ENCODE peak calls at places on chromosomes 6 and 20, in five cellular contexts. K is heart left ventricle; J is CD8-positive, alpha-beta T cell; Y is GM06990; W is transverse colon. R is an unnamed sample.

GRCh38 chr6:44133003-44133931 is 5.9 kb downstream of the TMEM63B start:
- DNase-seq in K (no peak), J (no peak), Y (no peak), W (peak), R (no peak)

GRCh38 chr20:38134427-38135281 is 30.4 kb downstream of the TGM2 start:
- DNase-seq in K (no peak), J (no peak), Y (no peak), W (no peak), R (no peak)

GRCh38 chr20:55424446-55424845 is 580.9 kb downstream of the CBLN4 start:
- DNase-seq in K (no peak), J (no peak), Y (no peak), W (no peak), R (no peak)

GRCh38 chr20:3898639-3899038 is 9.5 kb downstream of the PANK2 start:
- DNase-seq in K (no peak), J (no peak), Y (no peak), W (no peak), R (no peak)

GRCh38 chr6:5529733-5530132 is 268.4 kb downstream of the FARS2 start:
- DNase-seq in K (no peak), J (no peak), Y (no peak), W (no peak), R (no peak)

GRCh38 chr6:107941627-107942026 is 16.4 kb downstream of the SEC63 start:
- DNase-seq in K (no peak), J (no peak), Y (no peak), W (no peak), R (no peak)

GRCh38 chr20:33649201-33649631 is 12.9 kb upstream of the C20orf144 start:
- DNase-seq in K (no peak), J (no peak), Y (no peak), W (no peak), R (peak)

GRCh38 chr6:43355862-43356590 is 13.4 kb downstream of the ZNF318 start:
- DNase-seq in K (no peak), J (no peak), Y (no peak), W (peak), R (no peak)

GRCh38 chr20:57211949-57212889 is 54.2 kb downstream of the BMP7 start:
- DNase-seq in K (peak), J (no peak), Y (no peak), W (peak), R (no peak)

GRCh38 chr20:32080783-32081182 is 28.7 kb upstream of the TM9SF4 start:
- DNase-seq in K (no peak), J (no peak), Y (no peak), W (no peak), R (no peak)

GRCh38 chr20:16771204-16771603 is 23.0 kb downstream of the OTOR start:
- DNase-seq in K (no peak), J (no peak), Y (no peak), W (no peak), R (no peak)

GRCh38 chr20:43914697-43915208 is at the start of gene TOX2:
- DNase-seq in K (peak), J (peak), Y (peak), W (peak), R (no peak)

GRCh38 chr20:19025430-19026120 is 186.9 kb upstream of the SLC24A3 start:
- DNase-seq in K (no peak), J (no peak), Y (no peak), W (no peak), R (no peak)

GRCh38 chr6:156175971-156176421 is 601.2 kb upstream of the ARID1B start:
- DNase-seq in K (peak), J (no peak), Y (no peak), W (peak), R (no peak)

GRCh38 chr20:51327251-51327841 is 215.2 kb downstream of the NFATC2 start:
- DNase-seq in K (no peak), J (no peak), Y (no peak), W (no peak), R (no peak)

GRCh38 chr20:32350421-32350820 is 7.7 kb upstream of the ASXL1 start:
- DNase-seq in K (no peak), J (no peak), Y (no peak), W (peak), R (no peak)

GRCh38 chr6:159540152-159540551 is 152.9 kb downstream of the SOD2 start:
- DNase-seq in K (no peak), J (no peak), Y (no peak), W (no peak), R (no peak)

GRCh38 chr6:49744259-49744658 is at the start of gene CRISP3:
- DNase-seq in K (no peak), J (no peak), Y (no peak), W (no peak), R (no peak)

GRCh38 chr20:16732506-16733152 is 2.8 kb downstream of the SNRPB2 start:
- DNase-seq in K (no peak), J (no peak), Y (no peak), W (no peak), R (no peak)

GRCh38 chr20:24334830-24335229 is 134.6 kb upstream of the SYNDIG1 start:
- DNase-seq in K (no peak), J (no peak), Y (no peak), W (no peak), R (no peak)

GRCh38 chr6:1560281-1561058 is 49.2 kb upstream of the FOXC1 start:
- DNase-seq in K (no peak), J (no peak), Y (no peak), W (no peak), R (no peak)

GRCh38 chr20:39800548-39800947 is 838.4 kb downstream of the DHX35 start:
- DNase-seq in K (peak), J (no peak), Y (no peak), W (no peak), R (no peak)

GRCh38 chr20:45036044-45036755 is 64.7 kb downstream of the KCNS1 start:
- DNase-seq in K (no peak), J (peak), Y (no peak), W (no peak), R (no peak)

GRCh38 chr20:57048027-57048869 is 218.2 kb downstream of the BMP7 start:
- DNase-seq in K (no peak), J (no peak), Y (peak), W (peak), R (peak)

GRCh38 chr6:155174576-155175174 is 89.1 kb upstream of the CLDN20 start:
- DNase-seq in K (no peak), J (peak), Y (peak), W (peak), R (no peak)
- TF ChIP-seq CTCF in K (peak), J (peak), Y (peak), W (peak), R (peak)

DNA sequence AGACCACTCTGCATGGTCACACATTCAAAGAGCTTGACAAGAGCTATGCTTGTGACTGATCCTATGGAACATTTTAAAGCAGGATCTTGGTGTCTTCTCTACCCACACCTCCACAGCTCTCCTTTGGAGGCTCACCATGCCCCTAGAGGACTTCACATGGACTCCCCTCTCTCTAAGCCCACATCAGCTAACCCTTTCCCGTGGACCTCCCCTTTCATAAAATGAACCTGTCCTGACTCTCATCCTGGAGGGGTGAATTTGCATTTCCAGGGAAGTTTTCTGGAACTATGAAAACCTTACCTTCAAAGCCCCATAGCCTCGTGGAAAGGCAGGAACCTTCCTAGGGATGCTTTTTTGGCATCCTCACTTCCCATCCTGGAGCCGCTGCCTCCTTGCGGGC is 184.4 kb upstream of the SUPT3H start:
- DNase-seq in K (no peak), J (no peak), Y (no peak), W (no peak), R (no peak)
- TF ChIP-seq CTCF in K (no peak), J (no peak), Y (no peak), W (no peak), R (no peak)

DNA sequence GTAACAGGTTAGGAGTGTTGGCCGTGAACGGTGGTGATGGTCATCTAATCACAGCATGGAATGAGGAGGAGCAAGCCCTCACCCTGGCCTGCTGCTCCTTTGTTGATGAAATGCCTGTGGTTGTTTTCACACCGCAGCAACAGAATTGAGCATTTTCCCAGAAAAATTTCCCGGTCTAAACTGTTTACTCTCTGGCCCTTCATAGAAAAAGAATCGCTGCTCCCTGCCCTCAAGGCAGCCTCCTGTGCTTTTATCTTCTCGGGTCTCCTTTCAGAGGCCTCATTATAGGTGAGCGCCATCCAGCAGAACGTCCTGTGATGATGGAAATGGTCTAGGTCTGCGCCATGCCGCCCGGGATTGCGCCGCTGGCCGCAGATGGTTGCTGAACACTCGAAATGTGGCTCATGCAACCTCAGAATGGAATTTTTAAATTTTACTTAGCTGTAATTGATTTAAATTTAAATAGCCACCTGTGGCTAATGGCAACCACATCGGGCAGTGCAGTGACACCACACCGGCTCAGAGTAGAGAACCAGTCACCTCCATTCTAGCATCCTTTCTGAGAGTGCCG is 30.2 kb downstream of the PHACTR3 start:
- DNase-seq in K (no peak), J (no peak), Y (no peak), W (no peak), R (no peak)
- TF ChIP-seq CTCF in K (no peak), J (no peak), Y (no peak), W (no peak), R (no peak)

GRCh38 chr6:55293116-55293515 is 34.2 kb upstream of the GFRAL start:
- DNase-seq in K (no peak), J (no peak), Y (peak), W (no peak), R (no peak)
- TF ChIP-seq CTCF in K (no peak), J (no peak), Y (peak), W (no peak), R (no peak)

R was measured in CD14-positive monocyte.